ENCODE peak calls at places on chromosomes 12 and 14, in five cellular contexts. One of them, this sample, is unnamed.

GRCh38 chr14:104119119-104119699 is 19.2 kb upstream of the KIF26A start:
- DNase-seq in stimulated activated CD8-positive, alpha-beta memory T cell treated with anti-CD3 and anti-CD28 coated beads, Interleukin-2, amount 100 ng/mL, for 48 hours: no peak
- DNase-seq in iPS DF 6.9: no peak
- DNase-seq in stimulated activated CD4-positive, alpha-beta T cell treated with anti-CD3 and anti-CD28 coated beads, Interleukin-2, amount 100 ng/mL, for 48 hours: no peak
- DNase-seq in brain microvascular endothelial cell: no peak
- DNase-seq in this sample: no peak

GRCh38 chr14:100065942-100066574 is 836 bp downstream of the EVL start:
- DNase-seq in stimulated activated CD8-positive, alpha-beta memory T cell treated with anti-CD3 and anti-CD28 coated beads, Interleukin-2, amount 100 ng/mL, for 48 hours: peak
- DNase-seq in iPS DF 6.9: no peak
- DNase-seq in stimulated activated CD4-positive, alpha-beta T cell treated with anti-CD3 and anti-CD28 coated beads, Interleukin-2, amount 100 ng/mL, for 48 hours: peak
- DNase-seq in brain microvascular endothelial cell: no peak
- DNase-seq in this sample: peak

GRCh38 chr14:31964979-31965734 is 111.9 kb upstream of the ARHGAP5 start:
- DNase-seq in stimulated activated CD8-positive, alpha-beta memory T cell treated with anti-CD3 and anti-CD28 coated beads, Interleukin-2, amount 100 ng/mL, for 48 hours: no peak
- DNase-seq in iPS DF 6.9: no peak
- DNase-seq in stimulated activated CD4-positive, alpha-beta T cell treated with anti-CD3 and anti-CD28 coated beads, Interleukin-2, amount 100 ng/mL, for 48 hours: no peak
- DNase-seq in brain microvascular endothelial cell: no peak
- DNase-seq in this sample: no peak

GRCh38 chr12:65500121-65500846 is 221.8 kb downstream of the MSRB3 start:
- DNase-seq in stimulated activated CD8-positive, alpha-beta memory T cell treated with anti-CD3 and anti-CD28 coated beads, Interleukin-2, amount 100 ng/mL, for 48 hours: no peak
- DNase-seq in iPS DF 6.9: no peak
- DNase-seq in stimulated activated CD4-positive, alpha-beta T cell treated with anti-CD3 and anti-CD28 coated beads, Interleukin-2, amount 100 ng/mL, for 48 hours: no peak
- DNase-seq in brain microvascular endothelial cell: peak
- DNase-seq in this sample: no peak

GRCh38 chr12:64102339-64102738 is 119.8 kb downstream of the KICS2 start:
- DNase-seq in stimulated activated CD8-positive, alpha-beta memory T cell treated with anti-CD3 and anti-CD28 coated beads, Interleukin-2, amount 100 ng/mL, for 48 hours: no peak
- DNase-seq in iPS DF 6.9: no peak
- DNase-seq in stimulated activated CD4-positive, alpha-beta T cell treated with anti-CD3 and anti-CD28 coated beads, Interleukin-2, amount 100 ng/mL, for 48 hours: no peak
- DNase-seq in brain microvascular endothelial cell: no peak
- DNase-seq in this sample: no peak

GRCh38 chr12:52658196-52658595 is 6.2 kb upstream of the KRT2 start:
- DNase-seq in stimulated activated CD8-positive, alpha-beta memory T cell treated with anti-CD3 and anti-CD28 coated beads, Interleukin-2, amount 100 ng/mL, for 48 hours: no peak
- DNase-seq in iPS DF 6.9: no peak
- DNase-seq in stimulated activated CD4-positive, alpha-beta T cell treated with anti-CD3 and anti-CD28 coated beads, Interleukin-2, amount 100 ng/mL, for 48 hours: no peak
- DNase-seq in brain microvascular endothelial cell: no peak
- DNase-seq in this sample: no peak

GRCh38 chr12:121202407-121203355 is 7.2 kb upstream of the P2RX4 start:
- DNase-seq in stimulated activated CD8-positive, alpha-beta memory T cell treated with anti-CD3 and anti-CD28 coated beads, Interleukin-2, amount 100 ng/mL, for 48 hours: no peak
- DNase-seq in iPS DF 6.9: no peak
- DNase-seq in stimulated activated CD4-positive, alpha-beta T cell treated with anti-CD3 and anti-CD28 coated beads, Interleukin-2, amount 100 ng/mL, for 48 hours: no peak
- DNase-seq in brain microvascular endothelial cell: no peak
- DNase-seq in this sample: no peak

GRCh38 chr12:102965281-102966155 is 8.0 kb downstream of the ASCL1 start:
- DNase-seq in stimulated activated CD8-positive, alpha-beta memory T cell treated with anti-CD3 and anti-CD28 coated beads, Interleukin-2, amount 100 ng/mL, for 48 hours: no peak
- DNase-seq in iPS DF 6.9: no peak
- DNase-seq in stimulated activated CD4-positive, alpha-beta T cell treated with anti-CD3 and anti-CD28 coated beads, Interleukin-2, amount 100 ng/mL, for 48 hours: no peak
- DNase-seq in brain microvascular endothelial cell: no peak
- DNase-seq in this sample: no peak

GRCh38 chr14:101372494-101372813 is 188.8 kb upstream of the DIO3 start:
- DNase-seq in stimulated activated CD8-positive, alpha-beta memory T cell treated with anti-CD3 and anti-CD28 coated beads, Interleukin-2, amount 100 ng/mL, for 48 hours: no peak
- DNase-seq in iPS DF 6.9: no peak
- DNase-seq in stimulated activated CD4-positive, alpha-beta T cell treated with anti-CD3 and anti-CD28 coated beads, Interleukin-2, amount 100 ng/mL, for 48 hours: no peak
- DNase-seq in brain microvascular endothelial cell: no peak
- DNase-seq in this sample: no peak

GRCh38 chr12:132277374-132277801 is 52.0 kb downstream of the GALNT9 start:
- DNase-seq in stimulated activated CD8-positive, alpha-beta memory T cell treated with anti-CD3 and anti-CD28 coated beads, Interleukin-2, amount 100 ng/mL, for 48 hours: no peak
- DNase-seq in iPS DF 6.9: no peak
- DNase-seq in stimulated activated CD4-positive, alpha-beta T cell treated with anti-CD3 and anti-CD28 coated beads, Interleukin-2, amount 100 ng/mL, for 48 hours: no peak
- DNase-seq in brain microvascular endothelial cell: no peak
- DNase-seq in this sample: no peak